ENCODE peak calls at places on chromosome X, in seven cellular contexts. One of them, this sample, is unnamed.

GRCh38 chrX:85851418-85851817 is 195.9 kb downstream of the CHM start:
- DNase-seq in mesendoderm: peak
- DNase-seq in pancreas: no peak
- DNase-seq in sciatic nerve: no peak
- DNase-seq in Calu3: peak
- DNase-seq in NCI-H1436 treated with DMSO at 0.1 percent for 48 hours: no peak
- DNase-seq in foreskin fibroblast: peak
- DNase-seq in this sample: peak

GRCh38 chrX:154531626-154532025 is 15.0 kb downstream of the G6PD start:
- DNase-seq in mesendoderm: peak
- DNase-seq in pancreas: no peak
- DNase-seq in sciatic nerve: no peak
- DNase-seq in Calu3: no peak
- DNase-seq in NCI-H1436 treated with DMSO at 0.1 percent for 48 hours: no peak
- DNase-seq in foreskin fibroblast: peak
- DNase-seq in this sample: no peak

GRCh38 chrX:40095588-40096394 is 2.0 kb downstream of the BCOR start:
- DNase-seq in mesendoderm: peak
- DNase-seq in pancreas: no peak
- DNase-seq in sciatic nerve: peak
- DNase-seq in Calu3: peak
- DNase-seq in NCI-H1436 treated with DMSO at 0.1 percent for 48 hours: no peak
- DNase-seq in foreskin fibroblast: peak
- DNase-seq in this sample: no peak

GRCh38 chrX:152896450-152896849 is 1.4 kb upstream of the ZNF185 start:
- DNase-seq in mesendoderm: no peak
- DNase-seq in pancreas: no peak
- DNase-seq in sciatic nerve: no peak
- DNase-seq in Calu3: peak
- DNase-seq in NCI-H1436 treated with DMSO at 0.1 percent for 48 hours: no peak
- DNase-seq in foreskin fibroblast: peak
- DNase-seq in this sample: peak

GRCh38 chrX:151938172-151938571 is 25.5 kb downstream of the MAGEA4 start:
- DNase-seq in mesendoderm: no peak
- DNase-seq in pancreas: no peak
- DNase-seq in sciatic nerve: no peak
- DNase-seq in Calu3: no peak
- DNase-seq in NCI-H1436 treated with DMSO at 0.1 percent for 48 hours: no peak
- DNase-seq in foreskin fibroblast: no peak
- DNase-seq in this sample: no peak

GRCh38 chrX:107716816-107717700 is 58.5 kb downstream of the TSC22D3 start:
- DNase-seq in mesendoderm: peak
- DNase-seq in pancreas: peak
- DNase-seq in sciatic nerve: peak
- DNase-seq in Calu3: peak
- DNase-seq in NCI-H1436 treated with DMSO at 0.1 percent for 48 hours: peak
- DNase-seq in foreskin fibroblast: peak
- DNase-seq in this sample: peak

GRCh38 chrX:109384569-109385174 is 97.2 kb downstream of the GUCY2F start:
- DNase-seq in mesendoderm: peak
- DNase-seq in pancreas: no peak
- DNase-seq in sciatic nerve: no peak
- DNase-seq in Calu3: peak
- DNase-seq in NCI-H1436 treated with DMSO at 0.1 percent for 48 hours: no peak
- DNase-seq in foreskin fibroblast: peak
- DNase-seq in this sample: peak

GRCh38 chrX:50691820-50692219 is 122.2 kb downstream of the SHROOM4 start:
- DNase-seq in mesendoderm: peak
- DNase-seq in pancreas: no peak
- DNase-seq in sciatic nerve: no peak
- DNase-seq in Calu3: peak
- DNase-seq in NCI-H1436 treated with DMSO at 0.1 percent for 48 hours: no peak
- DNase-seq in foreskin fibroblast: peak
- DNase-seq in this sample: peak

GRCh38 chrX:74423289-74423985 is 2.1 kb downstream of the SLC16A2 start:
- DNase-seq in mesendoderm: no peak
- DNase-seq in pancreas: no peak
- DNase-seq in sciatic nerve: no peak
- DNase-seq in Calu3: no peak
- DNase-seq in NCI-H1436 treated with DMSO at 0.1 percent for 48 hours: no peak
- DNase-seq in foreskin fibroblast: no peak
- DNase-seq in this sample: no peak

GRCh38 chrX:66728818-66729271 is 90.0 kb upstream of the EDA2R start:
- DNase-seq in mesendoderm: peak
- DNase-seq in pancreas: peak
- DNase-seq in sciatic nerve: no peak
- DNase-seq in Calu3: peak
- DNase-seq in NCI-H1436 treated with DMSO at 0.1 percent for 48 hours: no peak
- DNase-seq in foreskin fibroblast: peak
- DNase-seq in this sample: peak

GRCh38 chrX:131816551-131817136 is 206.5 kb upstream of the STK26 start:
- DNase-seq in mesendoderm: no peak
- DNase-seq in pancreas: peak
- DNase-seq in sciatic nerve: peak
- DNase-seq in Calu3: no peak
- DNase-seq in NCI-H1436 treated with DMSO at 0.1 percent for 48 hours: no peak
- DNase-seq in foreskin fibroblast: peak
- DNase-seq in this sample: peak

GRCh38 chrX:105803891-105804290 is 18.4 kb upstream of the NRK start:
- DNase-seq in mesendoderm: no peak
- DNase-seq in pancreas: no peak
- DNase-seq in sciatic nerve: no peak
- DNase-seq in Calu3: no peak
- DNase-seq in NCI-H1436 treated with DMSO at 0.1 percent for 48 hours: no peak
- DNase-seq in foreskin fibroblast: no peak
- DNase-seq in this sample: no peak

GRCh38 chrX:36241397-36241796 is 321.9 kb downstream of the CFAP47 start:
- DNase-seq in mesendoderm: peak
- DNase-seq in pancreas: no peak
- DNase-seq in sciatic nerve: no peak
- DNase-seq in Calu3: no peak
- DNase-seq in NCI-H1436 treated with DMSO at 0.1 percent for 48 hours: no peak
- DNase-seq in foreskin fibroblast: no peak
- DNase-seq in this sample: no peak

GRCh38 chrX:471239-471638 is 84.5 kb upstream of the PPP2R3B start:
- DNase-seq in mesendoderm: no peak
- DNase-seq in pancreas: no peak
- DNase-seq in sciatic nerve: no peak
- DNase-seq in Calu3: no peak
- DNase-seq in NCI-H1436 treated with DMSO at 0.1 percent for 48 hours: no peak
- DNase-seq in foreskin fibroblast: peak
- DNase-seq in this sample: no peak

GRCh38 chrX:72273718-72274117 is 3.3 kb downstream of the RPS4X start:
- DNase-seq in mesendoderm: no peak
- DNase-seq in pancreas: no peak
- DNase-seq in sciatic nerve: no peak
- DNase-seq in Calu3: no peak
- DNase-seq in NCI-H1436 treated with DMSO at 0.1 percent for 48 hours: no peak
- DNase-seq in foreskin fibroblast: no peak
- DNase-seq in this sample: no peak

GRCh38 chrX:5730561-5730960 is 498.1 kb downstream of the NLGN4X start:
- DNase-seq in mesendoderm: no peak
- DNase-seq in pancreas: no peak
- DNase-seq in sciatic nerve: no peak
- DNase-seq in Calu3: no peak
- DNase-seq in NCI-H1436 treated with DMSO at 0.1 percent for 48 hours: no peak
- DNase-seq in foreskin fibroblast: no peak
- DNase-seq in this sample: no peak

GRCh38 chrX:128142745-128143144 is 90.5 kb upstream of the ACTRT1 start:
- DNase-seq in mesendoderm: no peak
- DNase-seq in pancreas: no peak
- DNase-seq in sciatic nerve: no peak
- DNase-seq in Calu3: no peak
- DNase-seq in NCI-H1436 treated with DMSO at 0.1 percent for 48 hours: no peak
- DNase-seq in foreskin fibroblast: no peak
- DNase-seq in this sample: no peak

GRCh38 chrX:40821780-40822179 is 86.4 kb upstream of the MED14 start:
- DNase-seq in mesendoderm: no peak
- DNase-seq in pancreas: no peak
- DNase-seq in sciatic nerve: no peak
- DNase-seq in Calu3: no peak
- DNase-seq in NCI-H1436 treated with DMSO at 0.1 percent for 48 hours: no peak
- DNase-seq in foreskin fibroblast: no peak
- DNase-seq in this sample: no peak

GRCh38 chrX:130109429-130110378 is 593 bp downstream of the ELF4 start:
- DNase-seq in mesendoderm: no peak
- DNase-seq in pancreas: no peak
- DNase-seq in sciatic nerve: no peak
- DNase-seq in Calu3: peak
- DNase-seq in NCI-H1436 treated with DMSO at 0.1 percent for 48 hours: no peak
- DNase-seq in foreskin fibroblast: peak
- DNase-seq in this sample: no peak

GRCh38 chrX:74890676-74891430 is 34.4 kb downstream of the NEXMIF start:
- DNase-seq in mesendoderm: no peak
- DNase-seq in pancreas: no peak
- DNase-seq in sciatic nerve: no peak
- DNase-seq in Calu3: no peak
- DNase-seq in NCI-H1436 treated with DMSO at 0.1 percent for 48 hours: no peak
- DNase-seq in foreskin fibroblast: no peak
- DNase-seq in this sample: no peak

GRCh38 chrX:20477836-20478532 is 211.3 kb upstream of the RPS6KA3 start:
- DNase-seq in mesendoderm: no peak
- DNase-seq in pancreas: no peak
- DNase-seq in sciatic nerve: no peak
- DNase-seq in Calu3: no peak
- DNase-seq in NCI-H1436 treated with DMSO at 0.1 percent for 48 hours: peak
- DNase-seq in foreskin fibroblast: no peak
- DNase-seq in this sample: no peak

GRCh38 chrX:131783555-131784338 is 239.4 kb upstream of the STK26 start:
- DNase-seq in mesendoderm: no peak
- DNase-seq in pancreas: peak
- DNase-seq in sciatic nerve: peak
- DNase-seq in Calu3: no peak
- DNase-seq in NCI-H1436 treated with DMSO at 0.1 percent for 48 hours: no peak
- DNase-seq in foreskin fibroblast: peak
- DNase-seq in this sample: no peak

GRCh38 chrX:10697552-10697951 is 77.2 kb upstream of the MID1 start:
- DNase-seq in mesendoderm: no peak
- DNase-seq in pancreas: no peak
- DNase-seq in sciatic nerve: no peak
- DNase-seq in Calu3: no peak
- DNase-seq in NCI-H1436 treated with DMSO at 0.1 percent for 48 hours: no peak
- DNase-seq in foreskin fibroblast: no peak
- DNase-seq in this sample: no peak

GRCh38 chrX:119880552-119881437 is 9.2 kb downstream of the NDUFA1 start:
- DNase-seq in mesendoderm: peak
- DNase-seq in pancreas: no peak
- DNase-seq in sciatic nerve: peak
- DNase-seq in Calu3: peak
- DNase-seq in NCI-H1436 treated with DMSO at 0.1 percent for 48 hours: no peak
- DNase-seq in foreskin fibroblast: peak
- DNase-seq in this sample: peak

GRCh38 chrX:34849371-34849770 is 93.2 kb upstream of the FAM47B start:
- DNase-seq in mesendoderm: no peak
- DNase-seq in pancreas: no peak
- DNase-seq in sciatic nerve: no peak
- DNase-seq in Calu3: no peak
- DNase-seq in NCI-H1436 treated with DMSO at 0.1 percent for 48 hours: no peak
- DNase-seq in foreskin fibroblast: peak
- DNase-seq in this sample: no peak